ENCODE peak calls at places on chromosomes 4 and X, in ten cellular contexts. S is BE2C, V is GM23338, O is body of pancreas, P is PC-3, A is mammary epithelial cell, K is Peyer's patch, Y is right atrium auricular region, Q is upper lobe of right lung, X is thoracic aorta. W is an unnamed sample.
A peak's percentile ranks its signal among the peaks of the same experiment; 100 is the strongest.

GRCh38 chrX:138945219-138945618 is 233.7 kb upstream of the FGF13 start:
- DNase-seq in S (no peak), V (no peak), O (no peak), P (peak; percentile 81), A (peak; percentile 51), K (no peak), Y (no peak), Q (no peak), X (no peak), W (no peak)

GRCh38 chrX:13816899-13817298 is at the start of gene GPM6B:
- DNase-seq in S (peak; percentile 60), V (peak; percentile 21), O (no peak), P (no peak), A (no peak), K (no peak), Y (no peak), Q (no peak), X (no peak), W (no peak)

GRCh38 chr4:140691369-140691768 is 64.8 kb downstream of the TBC1D9 start:
- DNase-seq in S (no peak), V (peak; percentile 76), O (no peak), P (peak; percentile 26), A (peak; percentile 14), K (no peak), Y (no peak), Q (no peak), X (no peak), W (no peak)

GRCh38 chr4:80206541-80207171 is 9.4 kb downstream of the PRDM8 start:
- DNase-seq in S (no peak), V (peak; percentile 67), O (no peak), P (no peak), A (no peak), K (no peak), Y (peak; percentile 73), Q (no peak), X (no peak), W (no peak)

GRCh38 chr4:19386786-19387185 is 864.9 kb upstream of the SLIT2 start:
- DNase-seq in S (no peak), V (no peak), O (no peak), P (peak; percentile 38), A (peak; percentile 6), K (no peak), Y (no peak), Q (no peak), X (no peak), W (no peak)

GRCh38 chr4:82694106-82694505 is 104.5 kb downstream of the SCD5 start:
- DNase-seq in S (no peak), V (no peak), O (no peak), P (no peak), A (no peak), K (no peak), Y (no peak), Q (no peak), X (no peak), W (no peak)

GRCh38 chrX:143121471-143121870 is 95.7 kb downstream of the SPANXN4 start:
- DNase-seq in S (no peak), V (no peak), O (peak; percentile 30), P (no peak), A (no peak), K (no peak), Y (no peak), Q (no peak), X (no peak), W (peak; percentile 18)

GRCh38 chr4:89803036-89803435 is 33.9 kb downstream of the SNCA start:
- DNase-seq in S (no peak), V (no peak), O (no peak), P (no peak), A (no peak), K (no peak), Y (no peak), Q (no peak), X (no peak), W (no peak)

GRCh38 chrX:130120746-130121504 is 10.6 kb upstream of the ELF4 start:
- DNase-seq in S (peak; percentile 73), V (peak; percentile 66), O (peak; percentile 66), P (peak; percentile 54), A (peak; percentile 82), K (peak; percentile 87), Y (peak; percentile 78), Q (peak; percentile 81), X (peak; percentile 31), W (no peak)

GRCh38 chr4:1216869-1217294 is 32.0 kb downstream of the CTBP1 start:
- DNase-seq in S (no peak), V (no peak), O (peak; percentile 37), P (no peak), A (no peak), K (peak; percentile 87), Y (no peak), Q (no peak), X (no peak), W (no peak)

GRCh38 chrX:17500145-17500579 is 125.2 kb downstream of the NHS start:
- DNase-seq in S (no peak), V (no peak), O (peak; percentile 3), P (peak; percentile 78), A (peak; percentile 15), K (peak; percentile 46), Y (no peak), Q (no peak), X (no peak), W (peak; percentile 32)

GRCh38 chrX:40174594-40175415 is 77.0 kb upstream of the BCOR start:
- DNase-seq in S (peak; percentile 79), V (peak; percentile 56), O (peak; percentile 54), P (peak; percentile 52), A (no peak), K (peak; percentile 69), Y (no peak), Q (peak; percentile 76), X (no peak), W (no peak)

GRCh38 chrX:141669689-141670088 is 28.9 kb downstream of the SPANXD start:
- DNase-seq in S (no peak), V (no peak), O (no peak), P (no peak), A (no peak), K (no peak), Y (no peak), Q (no peak), X (no peak), W (no peak)

GRCh38 chr4:180160195-180160985 is 2082.8 kb upstream of the TENM3 start:
- DNase-seq in S (no peak), V (no peak), O (no peak), P (no peak), A (no peak), K (no peak), Y (no peak), Q (no peak), X (no peak), W (no peak)

GRCh38 chr4:187215438-187215837 is 491.8 kb upstream of the FAT1 start:
- DNase-seq in S (no peak), V (no peak), O (no peak), P (no peak), A (no peak), K (no peak), Y (no peak), Q (no peak), X (no peak), W (no peak)

GRCh38 chr4:75089206-75089605 is 156.3 kb downstream of the PARM1 start:
- DNase-seq in S (no peak), V (no peak), O (no peak), P (no peak), A (no peak), K (no peak), Y (no peak), Q (no peak), X (no peak), W (no peak)

DNA sequence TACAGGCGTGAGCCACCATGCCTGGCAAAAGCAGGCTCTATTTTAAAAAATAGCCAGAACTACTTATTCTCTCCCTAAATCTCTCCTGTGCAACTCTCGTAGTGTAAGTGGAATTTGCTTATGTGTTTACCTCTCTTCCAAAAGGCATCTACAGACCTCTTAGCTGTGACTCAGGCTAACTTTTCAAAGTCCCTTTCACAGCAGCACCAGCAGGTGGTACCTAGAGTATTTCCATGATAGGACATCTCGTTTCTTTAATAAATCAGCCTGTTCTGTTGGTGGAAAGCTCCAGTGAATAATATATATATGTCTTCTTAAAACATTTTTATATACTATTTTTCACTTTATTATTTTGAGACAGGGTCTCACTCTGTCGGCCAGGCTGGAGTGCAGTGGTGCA is 89.0 kb downstream of the NSUN7 start:
- DNase-seq in S (no peak), V (peak; percentile 37), O (no peak), P (peak; percentile 2), A (no peak), K (no peak), Y (no peak), Q (no peak), X (no peak), W (no peak)
- TF ChIP-seq CTCF in S (no peak), V (no peak), O (no peak), P (peak; percentile 18), A (peak; percentile 8), K (no peak), Y (no peak), Q (no peak), X (no peak), W (peak; percentile 8)

DNA sequence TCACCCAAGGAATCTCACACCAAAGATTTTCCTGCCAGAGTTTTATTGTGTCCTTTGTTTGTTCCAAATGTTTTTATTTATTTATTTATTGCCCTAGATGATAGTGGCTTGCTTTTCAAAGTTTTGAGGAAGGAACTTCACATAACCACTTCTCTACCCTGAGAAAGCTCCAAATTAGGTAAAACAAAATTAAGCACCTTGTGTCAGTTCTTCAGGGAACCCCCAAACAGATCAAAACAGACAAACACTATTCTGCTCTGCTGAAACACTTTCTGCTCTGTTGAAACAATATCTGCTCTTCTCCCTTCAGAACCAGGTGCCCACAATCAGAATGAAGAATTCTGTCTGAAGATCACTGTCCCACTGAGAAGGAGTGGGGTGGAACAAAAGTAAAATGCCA is 16.5 kb upstream of the CYBB start:
- DNase-seq in S (no peak), V (no peak), O (no peak), P (no peak), A (no peak), K (no peak), Y (no peak), Q (no peak), X (no peak), W (no peak)
- H3K27me3 ChIP-seq in S (no peaks in the 10 kb centered on the region), V (no peaks in the 10 kb centered on the region), O (no peaks in the 10 kb centered on the region), P (no peaks in the 10 kb centered on the region), A (no peaks in the 10 kb centered on the region), K (no peaks in the 10 kb centered on the region), Y (no peaks in the 10 kb centered on the region), Q (no peaks in the 10 kb centered on the region), X (no peaks in the 10 kb centered on the region), W (no peaks in the 10 kb centered on the region)

DNA sequence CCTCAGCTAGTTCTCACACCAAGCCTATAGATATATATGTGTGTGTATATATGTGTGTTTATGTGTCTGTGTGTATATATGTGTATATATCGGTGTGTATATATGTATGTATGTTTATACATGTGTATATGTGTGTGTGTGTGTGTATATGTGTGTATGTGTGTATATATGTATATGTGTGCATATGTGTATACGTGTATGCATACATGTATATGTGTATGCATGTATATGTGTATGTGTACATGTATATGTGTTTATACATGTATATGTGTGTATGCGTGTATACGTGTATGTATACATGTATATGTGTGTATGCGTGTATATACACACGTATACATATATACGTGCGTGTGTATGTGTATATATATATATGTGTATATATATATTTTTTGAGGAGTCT is 18.3 kb downstream of the GTPBP6 start:
- DNase-seq in S (no peak), V (no peak), O (no peak), P (no peak), A (no peak), K (no peak), Y (no peak), Q (no peak), X (no peak), W (no peak)
- H3K36me3 ChIP-seq in S (no peaks in the 10 kb centered on the region), V (peaks cover 52% of the 10 kb centered on the region), O (peaks cover 7% of the 10 kb centered on the region), P (peaks cover 6% of the 10 kb centered on the region), A (peaks cover 4% of the 10 kb centered on the region), K (no peaks in the 10 kb centered on the region), Y (peaks cover 10% of the 10 kb centered on the region), Q (peaks cover 60% of the 10 kb centered on the region), X (peaks cover 15% of the 10 kb centered on the region), W (no peaks in the 10 kb centered on the region)

GRCh38 chr4:25531272-25531671 is 124.4 kb upstream of the SLC34A2 start:
- DNase-seq in S (no peak), V (peak; percentile 56), O (no peak), P (peak; percentile 12), A (no peak), K (no peak), Y (no peak), Q (no peak), X (no peak), W (no peak)
- TF ChIP-seq CTCF in S (no peak), V (peak; percentile 65), O (no peak), P (peak; percentile 60), A (peak; percentile 22), K (peak; percentile 50), Y (no peak), Q (peak; percentile 26), X (no peak), W (peak; percentile 22)